ENCODE peak calls at places on chromosomes 16 and 17, in four cellular contexts. H is NCI-H524 treated with DMSO at 0.1 percent for 48 hours, Y is body of pancreas, U is H54. R is an unnamed sample.

GRCh38 chr17:50027639-50028206 is 28.2 kb upstream of the ITGA3 start:
- DNase-seq in H (no peak), U (peak), Y (peak), R (peak)

GRCh38 chr17:48335858-48336500 is 94.0 kb downstream of the SKAP1 start:
- DNase-seq in Y (no peak), U (no peak), H (peak), R (peak)

GRCh38 chr16:945271-946047 is 25.3 kb downstream of the LMF1 start:
- DNase-seq in U (no peak), Y (no peak), H (no peak), R (no peak)

GRCh38 chr17:49000943-49001342 is 3.8 kb downstream of the IGF2BP1 start:
- DNase-seq in H (no peak), Y (no peak), U (no peak), R (no peak)

GRCh38 chr17:72603346-72604242 is 482.8 kb downstream of the SOX9 start:
- DNase-seq in U (peak), Y (no peak), H (no peak), R (peak)

GRCh38 chr16:50259334-50260205 is 6.8 kb upstream of the ADCY7 start:
- DNase-seq in U (no peak), Y (no peak), H (peak), R (peak)

GRCh38 chr16:66471696-66472393 is 44.8 kb downstream of the BEAN1 start:
- DNase-seq in H (no peak), U (no peak), Y (no peak), R (no peak)

GRCh38 chr16:73067671-73068545 is 20.0 kb upstream of the ZFHX3 start:
- DNase-seq in Y (no peak), U (no peak), H (no peak), R (no peak)

GRCh38 chr16:69049146-69049545 is 56.3 kb upstream of the HAS3 start:
- DNase-seq in U (peak), H (no peak), Y (no peak), R (no peak)

GRCh38 chr16:17366299-17366961 is 104.3 kb downstream of the XYLT1 start:
- DNase-seq in Y (no peak), U (no peak), H (no peak), R (no peak)

GRCh38 chr16:86791287-86792074 is 213.1 kb downstream of the FOXL1 start:
- DNase-seq in H (no peak), Y (no peak), U (no peak), R (no peak)

GRCh38 chr17:77437017-77437416 is 296.2 kb downstream of the SEC14L1 start:
- DNase-seq in Y (no peak), U (no peak), H (no peak), R (peak)

GRCh38 chr16:9049241-9049640 is 42.2 kb upstream of the HAPSTR1 start:
- DNase-seq in H (no peak), Y (no peak), U (no peak), R (no peak)

GRCh38 chr16:87965417-87965816 is 14.2 kb downstream of the BANP start:
- DNase-seq in Y (no peak), H (no peak), U (no peak), R (no peak)

GRCh38 chr17:2023256-2023655 is 1.9 kb downstream of the RTN4RL1 start:
- DNase-seq in U (no peak), Y (no peak), H (no peak), R (no peak)

GRCh38 chr16:3022208-3022696 is 1.5 kb downstream of the HCFC1R1 start:
- DNase-seq in Y (peak), U (peak), H (no peak), R (peak)

GRCh38 chr16:31696968-31697743 is 169.5 kb downstream of the AHSP start:
- DNase-seq in U (peak), Y (no peak), H (no peak), R (peak)

GRCh38 chr16:81629896-81630631 is 149.0 kb upstream of the PLCG2 start:
- DNase-seq in H (peak), U (no peak), Y (no peak), R (no peak)

GRCh38 chr16:87319997-87320491 is 2.9 kb upstream of the C16orf95 start:
- DNase-seq in U (no peak), Y (no peak), H (no peak), R (no peak)